ENCODE peak calls at places on chromosomes 7 and 10, in eight cellular contexts. One of them, this sample, is unnamed.

GRCh38 chr10:4635394-4635793 is 190.6 kb upstream of the AKR1E2 start:
- DNase-seq in psoas muscle: no peak
- DNase-seq in cardiac muscle cell: no peak
- DNase-seq in Caco-2: no peak
- DNase-seq in adipocyte: no peak
- DNase-seq in heart left ventricle: no peak
- DNase-seq in gastrocnemius medialis: no peak
- DNase-seq in Karpas-422: no peak
- DNase-seq in this sample: no peak

GRCh38 chr10:58157076-58157766 is 110.5 kb downstream of the IPMK start:
- DNase-seq in Caco-2: no peak
- DNase-seq in gastrocnemius medialis: no peak
- DNase-seq in adipocyte: peak; percentile 95
- DNase-seq in cardiac muscle cell: peak; percentile 99
- DNase-seq in psoas muscle: no peak
- DNase-seq in heart left ventricle: no peak
- DNase-seq in Karpas-422: no peak
- DNase-seq in this sample: no peak

GRCh38 chr10:132040046-132040445 is 25.7 kb upstream of the JAKMIP3 start:
- DNase-seq in gastrocnemius medialis: no peak
- DNase-seq in adipocyte: no peak
- DNase-seq in Karpas-422: no peak
- DNase-seq in Caco-2: no peak
- DNase-seq in cardiac muscle cell: no peak
- DNase-seq in psoas muscle: peak; percentile 31
- DNase-seq in heart left ventricle: no peak
- DNase-seq in this sample: no peak

GRCh38 chr10:72483452-72483851 is 128.7 kb upstream of the DNAJB12 start:
- DNase-seq in psoas muscle: no peak
- DNase-seq in cardiac muscle cell: no peak
- DNase-seq in gastrocnemius medialis: peak; percentile 13
- DNase-seq in Karpas-422: no peak
- DNase-seq in heart left ventricle: no peak
- DNase-seq in Caco-2: no peak
- DNase-seq in adipocyte: peak; percentile 27
- DNase-seq in this sample: no peak

GRCh38 chr10:31467791-31468535 is 148.9 kb downstream of the ZEB1 start:
- DNase-seq in psoas muscle: peak; percentile 34
- DNase-seq in Caco-2: peak; percentile 61
- DNase-seq in heart left ventricle: peak; percentile 16
- DNase-seq in gastrocnemius medialis: peak; percentile 14
- DNase-seq in Karpas-422: peak; percentile 61
- DNase-seq in cardiac muscle cell: no peak
- DNase-seq in adipocyte: no peak
- DNase-seq in this sample: no peak

GRCh38 chr10:119029613-119030420 is at the start of gene NANOS1:
- DNase-seq in gastrocnemius medialis: no peak
- DNase-seq in cardiac muscle cell: no peak
- DNase-seq in Caco-2: peak; percentile 52
- DNase-seq in Karpas-422: no peak
- DNase-seq in psoas muscle: no peak
- DNase-seq in adipocyte: peak; percentile 48
- DNase-seq in heart left ventricle: peak; percentile 26
- DNase-seq in this sample: no peak

GRCh38 chr7:7178906-7179305 is 3.4 kb upstream of the C1GALT1 start:
- DNase-seq in cardiac muscle cell: no peak
- DNase-seq in adipocyte: no peak
- DNase-seq in heart left ventricle: no peak
- DNase-seq in Karpas-422: no peak
- DNase-seq in gastrocnemius medialis: no peak
- DNase-seq in Caco-2: no peak
- DNase-seq in psoas muscle: no peak
- DNase-seq in this sample: no peak

GRCh38 chr10:628386-629045 is 61.0 kb downstream of the DIP2C start:
- DNase-seq in psoas muscle: no peak
- DNase-seq in cardiac muscle cell: no peak
- DNase-seq in Caco-2: no peak
- DNase-seq in heart left ventricle: no peak
- DNase-seq in Karpas-422: no peak
- DNase-seq in adipocyte: no peak
- DNase-seq in gastrocnemius medialis: no peak
- DNase-seq in this sample: no peak

GRCh38 chr7:97145068-97145467 is 27.6 kb downstream of the SDHAF3 start:
- DNase-seq in adipocyte: peak; percentile 72
- DNase-seq in gastrocnemius medialis: no peak
- DNase-seq in psoas muscle: no peak
- DNase-seq in Karpas-422: peak; percentile 72
- DNase-seq in cardiac muscle cell: peak; percentile 58
- DNase-seq in heart left ventricle: no peak
- DNase-seq in Caco-2: no peak
- DNase-seq in this sample: peak; percentile 28

GRCh38 chr10:6875229-6875544 is 295.1 kb upstream of the PRKCQ start:
- DNase-seq in psoas muscle: no peak
- DNase-seq in Caco-2: no peak
- DNase-seq in heart left ventricle: no peak
- DNase-seq in gastrocnemius medialis: no peak
- DNase-seq in cardiac muscle cell: no peak
- DNase-seq in adipocyte: no peak
- DNase-seq in Karpas-422: no peak
- DNase-seq in this sample: no peak

GRCh38 chr10:33336606-33337334 is 2.3 kb upstream of the NRP1 start:
- DNase-seq in Karpas-422: no peak
- DNase-seq in Caco-2: peak; percentile 54
- DNase-seq in adipocyte: peak; percentile 73
- DNase-seq in cardiac muscle cell: peak; percentile 63
- DNase-seq in gastrocnemius medialis: no peak
- DNase-seq in psoas muscle: peak; percentile 76
- DNase-seq in heart left ventricle: peak; percentile 82
- DNase-seq in this sample: peak; percentile 56

GRCh38 chr7:137025469-137026175 is 157.2 kb downstream of the CHRM2 start:
- DNase-seq in Caco-2: no peak
- DNase-seq in adipocyte: peak; percentile 86
- DNase-seq in cardiac muscle cell: peak; percentile 30
- DNase-seq in heart left ventricle: no peak
- DNase-seq in gastrocnemius medialis: no peak
- DNase-seq in psoas muscle: no peak
- DNase-seq in Karpas-422: no peak
- DNase-seq in this sample: no peak

GRCh38 chr7:158587425-158588084 is at the start of gene PTPRN2:
- DNase-seq in psoas muscle: peak; percentile 69
- DNase-seq in Karpas-422: no peak
- DNase-seq in heart left ventricle: peak; percentile 65
- DNase-seq in Caco-2: no peak
- DNase-seq in gastrocnemius medialis: peak; percentile 14
- DNase-seq in adipocyte: peak; percentile 89
- DNase-seq in cardiac muscle cell: peak; percentile 72
- DNase-seq in this sample: peak; percentile 76

DNA sequence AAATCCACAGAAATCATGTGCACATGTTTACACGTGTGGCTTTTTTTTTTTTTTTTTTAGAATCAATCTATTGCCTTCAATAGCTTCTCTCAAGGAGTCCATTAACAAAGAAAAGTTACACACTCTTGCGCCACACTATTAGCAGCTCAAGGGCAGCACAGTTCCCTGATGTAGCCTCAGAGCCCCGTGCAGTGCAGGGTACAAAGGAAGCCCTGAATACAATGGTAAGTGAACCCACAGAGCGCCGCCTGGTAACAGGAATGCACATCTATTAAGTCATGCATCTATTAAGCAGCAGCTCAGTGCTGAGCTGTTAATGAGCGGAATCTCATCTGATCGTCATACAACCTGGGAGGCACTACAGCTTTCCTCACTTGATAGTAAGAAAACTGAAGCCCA is 113.7 kb upstream of the PDLIM1 start:
- DNase-seq in gastrocnemius medialis: no peak
- DNase-seq in Caco-2: no peak
- DNase-seq in psoas muscle: no peak
- DNase-seq in cardiac muscle cell: no peak
- DNase-seq in heart left ventricle: no peak
- DNase-seq in Karpas-422: no peak
- DNase-seq in adipocyte: no peak
- DNase-seq in this sample: no peak
- H3K4me1 ChIP-seq in gastrocnemius medialis: peaks cover 54% of the 10 kb centered on the region
- H3K4me1 ChIP-seq in Caco-2: no peaks in the 10 kb centered on the region
- H3K4me1 ChIP-seq in psoas muscle: peaks cover 44% of the 10 kb centered on the region
- H3K4me1 ChIP-seq in cardiac muscle cell: peaks cover 18% of the 10 kb centered on the region
- H3K4me1 ChIP-seq in heart left ventricle: peaks cover 35% of the 10 kb centered on the region
- H3K4me1 ChIP-seq in Karpas-422: no peaks in the 10 kb centered on the region
- H3K4me1 ChIP-seq in adipocyte: peaks cover 65% of the 10 kb centered on the region
- H3K4me1 ChIP-seq in this sample: peaks cover 7% of the 10 kb centered on the region

GRCh38 chr7:19116121-19117080 is 1.0 kb downstream of the TWIST1 start:
- DNase-seq in Caco-2: no peak
- DNase-seq in psoas muscle: no peak
- DNase-seq in gastrocnemius medialis: no peak
- DNase-seq in adipocyte: peak; percentile 48
- DNase-seq in heart left ventricle: peak; percentile 21
- DNase-seq in cardiac muscle cell: peak; percentile 72
- DNase-seq in Karpas-422: no peak
- DNase-seq in this sample: peak; percentile 57

GRCh38 chr7:19119372-19119771 is 1.9 kb upstream of the TWIST1 start:
- DNase-seq in Caco-2: no peak
- DNase-seq in psoas muscle: no peak
- DNase-seq in cardiac muscle cell: no peak
- DNase-seq in Karpas-422: no peak
- DNase-seq in gastrocnemius medialis: no peak
- DNase-seq in heart left ventricle: no peak
- DNase-seq in adipocyte: no peak
- DNase-seq in this sample: no peak

GRCh38 chr7:19118896-19119301 is 1.5 kb upstream of the TWIST1 start:
- DNase-seq in gastrocnemius medialis: no peak
- DNase-seq in adipocyte: peak; percentile 69
- DNase-seq in heart left ventricle: no peak
- DNase-seq in psoas muscle: no peak
- DNase-seq in cardiac muscle cell: peak; percentile 30
- DNase-seq in Karpas-422: no peak
- DNase-seq in Caco-2: no peak
- DNase-seq in this sample: no peak

GRCh38 chr7:19117081-19117869 is at the start of gene TWIST1:
- DNase-seq in adipocyte: peak; percentile 99
- DNase-seq in Caco-2: no peak
- DNase-seq in psoas muscle: no peak
- DNase-seq in Karpas-422: no peak
- DNase-seq in heart left ventricle: peak; percentile 56
- DNase-seq in cardiac muscle cell: peak; percentile 97
- DNase-seq in gastrocnemius medialis: no peak
- DNase-seq in this sample: peak; percentile 87

GRCh38 chr7:19117870-19118608 is 603 bp upstream of the TWIST1 start:
- DNase-seq in Karpas-422: no peak
- DNase-seq in psoas muscle: no peak
- DNase-seq in cardiac muscle cell: peak; percentile 57
- DNase-seq in Caco-2: peak; percentile 31
- DNase-seq in heart left ventricle: no peak
- DNase-seq in gastrocnemius medialis: no peak
- DNase-seq in adipocyte: peak; percentile 74
- DNase-seq in this sample: peak; percentile 24
- H3K4me3 ChIP-seq in Karpas-422: no peak overlapping the region
- H3K4me3 ChIP-seq in psoas muscle: peak overlapping the region; percentile 58
- H3K4me3 ChIP-seq in cardiac muscle cell: peak overlapping the region; percentile 85
- H3K4me3 ChIP-seq in Caco-2: no peak overlapping the region
- H3K4me3 ChIP-seq in heart left ventricle: peak overlapping the region; percentile 63
- H3K4me3 ChIP-seq in gastrocnemius medialis: peak overlapping the region; percentile 48
- H3K4me3 ChIP-seq in adipocyte: peak overlapping the region; percentile 98
- H3K4me3 ChIP-seq in this sample: peak overlapping the region; percentile 71

GRCh38 chr7:155645652-155646051 is 1.2 kb downstream of the RBM33 start:
- DNase-seq in Caco-2: no peak
- DNase-seq in gastrocnemius medialis: no peak
- DNase-seq in cardiac muscle cell: no peak
- DNase-seq in adipocyte: peak; percentile 43
- DNase-seq in Karpas-422: no peak
- DNase-seq in heart left ventricle: no peak
- DNase-seq in psoas muscle: no peak
- DNase-seq in this sample: no peak

GRCh38 chr7:155644971-155645509 is 579 bp downstream of the RBM33 start:
- DNase-seq in heart left ventricle: peak; percentile 22
- DNase-seq in cardiac muscle cell: peak; percentile 30
- DNase-seq in adipocyte: peak; percentile 75
- DNase-seq in psoas muscle: peak; percentile 64
- DNase-seq in gastrocnemius medialis: peak; percentile 35
- DNase-seq in Caco-2: peak; percentile 56
- DNase-seq in Karpas-422: peak; percentile 79
- DNase-seq in this sample: peak; percentile 50

GRCh38 chr7:155647302-155647701 is 2.8 kb downstream of the RBM33 start:
- DNase-seq in Karpas-422: no peak
- DNase-seq in cardiac muscle cell: no peak
- DNase-seq in psoas muscle: no peak
- DNase-seq in gastrocnemius medialis: no peak
- DNase-seq in adipocyte: no peak
- DNase-seq in Caco-2: no peak
- DNase-seq in heart left ventricle: no peak
- DNase-seq in this sample: no peak

GRCh38 chr7:155647734-155648133 is 3.3 kb downstream of the RBM33 start:
- DNase-seq in psoas muscle: no peak
- DNase-seq in gastrocnemius medialis: no peak
- DNase-seq in heart left ventricle: no peak
- DNase-seq in cardiac muscle cell: no peak
- DNase-seq in Caco-2: no peak
- DNase-seq in Karpas-422: no peak
- DNase-seq in adipocyte: no peak
- DNase-seq in this sample: no peak

DNA sequence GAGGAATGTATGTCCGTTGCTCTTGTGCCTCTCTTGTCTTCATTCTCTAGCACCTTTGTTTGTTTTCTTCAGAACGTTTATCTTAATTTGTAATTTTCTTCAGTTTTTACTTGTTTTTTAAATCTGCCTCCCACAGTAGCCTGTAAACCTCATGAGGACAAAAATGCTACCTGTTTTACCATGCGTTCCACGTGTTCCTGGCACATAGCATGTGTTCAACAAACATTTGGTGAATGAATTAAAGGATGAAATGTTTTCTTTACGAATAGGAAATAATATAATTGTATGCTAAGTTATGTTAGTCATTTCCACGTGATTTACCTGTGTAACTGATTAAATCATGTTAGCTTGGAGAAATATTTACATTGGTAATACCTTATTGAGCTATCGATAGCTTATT is 2.2 kb downstream of the RBM33 start:
- DNase-seq in Karpas-422: no peak
- DNase-seq in psoas muscle: no peak
- DNase-seq in gastrocnemius medialis: no peak
- DNase-seq in heart left ventricle: no peak
- DNase-seq in Caco-2: no peak
- DNase-seq in adipocyte: no peak
- DNase-seq in cardiac muscle cell: no peak
- DNase-seq in this sample: no peak
- H3K36me3 ChIP-seq in Karpas-422: peaks cover 45% of the 10 kb centered on the region
- H3K36me3 ChIP-seq in psoas muscle: peaks cover 6% of the 10 kb centered on the region
- H3K36me3 ChIP-seq in gastrocnemius medialis: no peaks in the 10 kb centered on the region
- H3K36me3 ChIP-seq in heart left ventricle: no peaks in the 10 kb centered on the region
- H3K36me3 ChIP-seq in Caco-2: no peaks in the 10 kb centered on the region
- H3K36me3 ChIP-seq in adipocyte: peaks cover 31% of the 10 kb centered on the region
- H3K36me3 ChIP-seq in cardiac muscle cell: peaks cover 3% of the 10 kb centered on the region
- H3K36me3 ChIP-seq in this sample: peaks cover 36% of the 10 kb centered on the region

DNA sequence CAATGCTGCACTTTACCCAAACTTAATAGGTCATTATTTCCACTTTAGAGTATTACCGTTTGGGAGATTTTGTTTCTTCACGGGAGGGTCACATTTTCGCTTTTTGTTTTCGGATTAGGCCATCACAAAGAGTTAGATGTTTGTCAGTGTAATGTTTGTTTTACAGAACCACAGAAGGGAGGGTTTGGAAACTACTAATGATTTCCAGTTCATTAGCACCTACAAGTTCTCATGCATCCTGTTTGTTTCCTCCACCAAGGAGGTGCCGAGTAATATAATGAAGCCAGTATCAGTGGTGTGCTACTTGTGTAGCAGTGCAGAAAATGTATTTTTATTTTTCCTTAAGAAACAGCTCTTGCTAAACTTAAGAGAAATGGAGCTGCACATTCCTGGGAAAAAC is 5.3 kb downstream of the CELF2 start:
- DNase-seq in adipocyte: no peak
- DNase-seq in heart left ventricle: no peak
- DNase-seq in Karpas-422: no peak
- DNase-seq in gastrocnemius medialis: no peak
- DNase-seq in cardiac muscle cell: no peak
- DNase-seq in psoas muscle: no peak
- DNase-seq in Caco-2: no peak
- DNase-seq in this sample: no peak
- H3K4me1 ChIP-seq in adipocyte: peaks cover 23% of the 10 kb centered on the region
- H3K4me1 ChIP-seq in heart left ventricle: peaks cover 21% of the 10 kb centered on the region
- H3K4me1 ChIP-seq in Karpas-422: no peaks in the 10 kb centered on the region
- H3K4me1 ChIP-seq in gastrocnemius medialis: peaks cover 49% of the 10 kb centered on the region
- H3K4me1 ChIP-seq in cardiac muscle cell: peaks cover 55% of the 10 kb centered on the region
- H3K4me1 ChIP-seq in psoas muscle: peaks cover 38% of the 10 kb centered on the region
- H3K4me1 ChIP-seq in Caco-2: no peaks in the 10 kb centered on the region
- H3K4me1 ChIP-seq in this sample: peaks cover 4% of the 10 kb centered on the region

This sample was measured in HAP-1.